ENCODE peak calls at places on chromosome 13, in seven cellular contexts. Y is fibroblast of lung, B is fibroblast of mammary gland, D is HCT116, X is breast epithelium, E is cardiac fibroblast, N is choroid plexus epithelial cell. K is an unnamed sample.
A peak's percentile ranks its signal among the peaks of the same experiment; 100 is the strongest.

GRCh38 chr13:21670006-21670882 is 629 bp upstream of the FGF9 start:
- DNase-seq in Y (peak; percentile 64), B (peak; percentile 25), D (no peak), X (no peak), E (peak; percentile 58), N (peak; percentile 37), K (no peak)

GRCh38 chr13:111494641-111495040 is 174.2 kb downstream of the TEX29 start:
- DNase-seq in Y (no peak), B (no peak), D (no peak), X (peak; percentile 20), E (no peak), N (no peak), K (no peak)

GRCh38 chr13:93284056-93284455 is 57.4 kb downstream of the GPC6 start:
- DNase-seq in Y (no peak), B (no peak), D (no peak), X (no peak), E (no peak), N (no peak), K (no peak)

GRCh38 chr13:42305503-42305902 is 33.6 kb downstream of the AKAP11 start:
- DNase-seq in Y (no peak), B (peak; percentile 29), D (no peak), X (no peak), E (peak; percentile 45), N (no peak), K (no peak)

GRCh38 chr13:63910406-63910957 is 2494.8 kb upstream of the PCDH20 start:
- DNase-seq in Y (peak; percentile 14), B (no peak), D (no peak), X (no peak), E (peak; percentile 19), N (peak; percentile 17), K (no peak)

GRCh38 chr13:107441279-107441678 is 774.1 kb downstream of the LIG4 start:
- DNase-seq in Y (peak; percentile 96), B (peak; percentile 48), D (no peak), X (no peak), E (peak; percentile 20), N (peak; percentile 84), K (no peak)

GRCh38 chr13:46469064-46469463 is 82.0 kb upstream of the RUBCNL start:
- DNase-seq in Y (peak; percentile 51), B (peak; percentile 70), D (no peak), X (no peak), E (peak; percentile 49), N (peak; percentile 20), K (peak; percentile 79)

GRCh38 chr13:36377822-36378480 is 31.8 kb upstream of the SPART start:
- DNase-seq in Y (peak; percentile 77), B (no peak), D (no peak), X (no peak), E (peak; percentile 11), N (peak; percentile 41), K (peak; percentile 68)

GRCh38 chr13:27370305-27370853 is 54.0 kb upstream of the GTF3A start:
- DNase-seq in Y (no peak), B (no peak), D (no peak), X (no peak), E (no peak), N (no peak), K (no peak)

GRCh38 chr13:88196106-88196505 is 524.9 kb downstream of the SLITRK5 start:
- DNase-seq in Y (no peak), B (no peak), D (no peak), X (no peak), E (no peak), N (no peak), K (no peak)
- TF ChIP-seq CTCF in Y (no peak), B (no peak), D (no peak), X (no peak), E (no peak), N (no peak), K (no peak)

GRCh38 chr13:104011505-104012270 is 945.5 kb upstream of the SLC10A2 start:
- DNase-seq in Y (peak; percentile 47), B (no peak), D (no peak), X (no peak), E (no peak), N (no peak), K (no peak)
- H3K4me3 ChIP-seq in Y (no peak overlapping the region), B (no peak overlapping the region), D (no peak overlapping the region), X (no peak overlapping the region), E (no peak overlapping the region), N (no peak overlapping the region), K (no peak overlapping the region)

GRCh38 chr13:112931028-112931934 is 37.7 kb upstream of the MCF2L start:
- DNase-seq in Y (peak; percentile 45), B (peak; percentile 72), D (peak; percentile 46), X (peak; percentile 69), E (peak; percentile 80), N (peak; percentile 88), K (peak; percentile 7)
- TF ChIP-seq CTCF in Y (peak; percentile 76), B (peak; percentile 68), D (peak; percentile 43), X (peak; percentile 78), E (peak; percentile 85), N (peak; percentile 87), K (peak; percentile 74)

GRCh38 chr13:29743229-29743786 is 107.1 kb downstream of the UBL3 start:
- DNase-seq in Y (peak; percentile 76), B (peak; percentile 63), D (no peak), X (peak; percentile 52), E (no peak), N (peak; percentile 20), K (peak; percentile 93)
- H3K4me3 ChIP-seq in Y (no peak overlapping the region), B (no peak overlapping the region), D (no peak overlapping the region), X (no peak overlapping the region), E (no peak overlapping the region), N (no peak overlapping the region), K (no peak overlapping the region)

DNA sequence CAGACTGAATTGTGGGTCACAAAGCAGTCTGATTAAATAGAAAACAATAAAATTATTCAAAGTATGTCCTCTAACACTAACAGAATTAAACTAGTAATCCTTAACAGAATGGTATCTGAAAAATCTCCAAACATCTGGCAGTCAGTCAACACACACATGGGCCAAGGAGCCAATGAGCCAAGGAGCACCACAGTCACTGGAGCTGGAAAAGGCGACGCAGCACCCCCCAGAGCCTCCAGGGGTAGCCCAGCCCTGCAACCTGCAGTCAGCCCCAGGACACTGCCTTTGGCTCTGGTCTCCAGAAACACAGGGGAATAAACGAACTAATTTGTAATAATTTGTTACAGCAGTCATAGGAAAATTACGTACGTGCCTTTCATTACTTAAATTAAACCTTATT is 12.3 kb downstream of the TUBGCP3 start:
- DNase-seq in Y (peak; percentile 21), B (peak; percentile 40), D (no peak), X (no peak), E (no peak), N (peak; percentile 35), K (no peak)
- TF ChIP-seq CTCF in Y (no peak), B (no peak), D (no peak), X (no peak), E (no peak), N (no peak), K (no peak)

GRCh38 chr13:48975926-48976676 is 389 bp downstream of the FNDC3A start:
- DNase-seq in Y (peak; percentile 78), B (peak; percentile 73), D (peak; percentile 52), X (peak; percentile 69), E (peak; percentile 80), N (peak; percentile 82), K (no peak)

GRCh38 chr13:48975101-48975925 is at the start of gene FNDC3A:
- DNase-seq in Y (peak; percentile 71), B (peak; percentile 57), D (peak; percentile 29), X (peak; percentile 72), E (peak; percentile 69), N (peak; percentile 76), K (no peak)

GRCh38 chr13:48977973-48978372 is 2.3 kb downstream of the FNDC3A start:
- DNase-seq in Y (peak; percentile 67), B (peak; percentile 55), D (no peak), X (no peak), E (peak; percentile 69), N (peak; percentile 16), K (no peak)

GRCh38 chr13:48978942-48979601 is 3.4 kb downstream of the FNDC3A start:
- DNase-seq in Y (peak; percentile 27), B (no peak), D (no peak), X (no peak), E (no peak), N (no peak), K (no peak)

DNA sequence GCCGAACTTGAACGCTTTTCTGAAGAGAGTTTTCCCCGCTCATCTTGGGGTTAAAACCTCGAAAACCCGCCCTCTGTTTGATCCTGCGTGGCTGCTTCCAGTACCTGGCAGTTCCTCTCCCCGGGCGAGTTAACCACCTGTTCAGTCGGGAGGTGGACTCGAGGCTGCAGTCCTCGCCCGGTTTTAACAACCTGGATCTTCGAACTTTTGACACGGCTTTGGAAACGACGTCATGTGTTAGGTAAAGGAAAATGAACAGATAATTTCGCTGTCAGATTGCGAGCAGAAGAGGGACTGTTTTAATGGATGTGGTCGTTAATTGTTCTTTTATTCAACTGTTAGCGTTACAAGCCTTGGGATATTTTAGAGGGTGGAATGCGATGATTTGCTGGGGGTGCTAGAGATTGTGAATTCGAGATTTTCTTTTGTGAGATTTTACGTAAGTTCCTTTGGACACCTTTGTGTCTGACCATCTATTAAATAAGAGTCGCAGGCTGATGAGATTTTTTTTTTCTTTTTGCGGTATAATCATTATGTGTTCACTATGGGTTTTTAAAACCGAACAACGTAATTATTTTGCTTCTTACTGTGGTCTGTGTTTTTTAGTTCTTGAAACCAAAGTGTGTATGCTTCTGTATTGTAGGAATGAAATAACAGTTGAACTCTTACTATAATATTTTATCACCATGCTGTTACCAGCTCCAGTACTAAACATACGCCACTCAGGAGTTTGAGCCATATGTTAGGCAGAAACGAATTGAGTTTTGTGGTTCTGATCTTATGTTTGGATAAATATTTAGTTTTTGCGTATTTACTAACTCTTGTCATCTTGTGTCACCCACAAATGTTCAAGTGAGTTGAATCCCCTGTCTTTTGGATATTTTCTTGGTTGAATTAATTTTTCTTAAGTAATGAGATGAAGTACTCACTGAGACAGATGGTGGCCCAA is 1.2 kb downstream of the FNDC3A start:
- DNase-seq in Y (no peak), B (peak; percentile 35), D (no peak), X (no peak), E (peak; percentile 38), N (peak; percentile 31), K (no peak)
- H3K4me3 ChIP-seq in Y (peak overlapping the region; percentile 87), B (peak overlapping the region; percentile 79), D (peak overlapping the region; percentile 58), X (peak overlapping the region; percentile 90), E (peak overlapping the region; percentile 86), N (peak overlapping the region; percentile 84), K (peak overlapping the region; percentile 86)

DNA sequence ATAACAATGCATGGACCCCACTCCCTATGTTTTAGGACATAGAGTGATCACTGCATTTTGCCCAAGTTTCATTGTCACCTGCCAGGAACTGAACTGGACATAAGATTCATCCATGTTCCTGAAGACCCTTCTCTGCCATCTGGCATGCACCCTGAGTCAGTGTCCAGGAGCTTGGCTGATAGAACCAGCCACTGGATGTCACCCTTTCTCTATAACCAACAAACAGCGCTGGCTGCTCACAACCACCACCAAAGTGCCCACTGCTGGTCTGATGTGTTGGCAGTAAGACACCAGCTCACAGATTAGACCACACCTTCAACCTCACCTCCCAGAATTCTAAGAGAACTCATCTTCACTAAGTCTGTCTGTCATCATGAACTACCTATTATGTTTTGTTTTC is 333.4 kb downstream of the ITGBL1 start:
- DNase-seq in Y (peak; percentile 9), B (peak; percentile 28), D (peak; percentile 10), X (no peak), E (peak; percentile 27), N (peak; percentile 76), K (no peak)
- TF ChIP-seq CTCF in Y (peak; percentile 36), B (no peak), D (peak; percentile 12), X (no peak), E (no peak), N (peak; percentile 85), K (peak; percentile 41)

K was measured in AG09309.